ENCODE peak calls at places on chromosomes 6 and 20, in ten cellular contexts. M, L, A, Z, J, C, F, Y, I and K are unnamed samples.

GRCh38 chr6:128068110-128068460 is 167.2 kb upstream of the THEMIS start:
- DNase-seq in M (no peak), L (peak; percentile 34), A (no peak), Z (no peak), J (no peak), C (no peak), F (no peak), Y (no peak), I (peak; percentile 32), K (no peak)

GRCh38 chr6:125206389-125206788 is 52.8 kb downstream of the TPD52L1 start:
- DNase-seq in M (no peak), L (no peak), A (no peak), Z (no peak), J (no peak), C (no peak), F (no peak), Y (no peak), I (no peak), K (no peak)

GRCh38 chr6:90261801-90262200 is 34.8 kb downstream of the BACH2 start:
- DNase-seq in M (no peak), L (no peak), A (no peak), Z (no peak), J (no peak), C (no peak), F (no peak), Y (no peak), I (no peak), K (no peak)

GRCh38 chr6:72363844-72364740 is 257.8 kb upstream of the KCNQ5 start:
- DNase-seq in M (no peak), L (no peak), A (no peak), Z (peak; percentile 56), J (no peak), C (no peak), F (no peak), Y (peak; percentile 96), I (no peak), K (no peak)

GRCh38 chr6:168828800-168829199 is 387.8 kb downstream of the SMOC2 start:
- DNase-seq in M (no peak), L (no peak), A (no peak), Z (no peak), J (no peak), C (no peak), F (no peak), Y (peak; percentile 68), I (no peak), K (no peak)

GRCh38 chr6:90000864-90001731 is 106.8 kb downstream of the GJA10 start:
- DNase-seq in M (no peak), L (no peak), A (peak; percentile 73), Z (no peak), J (no peak), C (no peak), F (no peak), Y (no peak), I (no peak), K (no peak)

GRCh38 chr20:43662943-43663655 is 3.8 kb upstream of the MYBL2 start:
- DNase-seq in M (no peak), L (no peak), A (no peak), Z (no peak), J (no peak), C (no peak), F (no peak), Y (no peak), I (no peak), K (no peak)

GRCh38 chr6:24205020-24205492 is 79.0 kb downstream of the NRSN1 start:
- DNase-seq in M (no peak), L (no peak), A (peak; percentile 7), Z (no peak), J (no peak), C (no peak), F (no peak), Y (peak; percentile 44), I (peak; percentile 59), K (peak; percentile 15)

GRCh38 chr6:125097186-125097585 is 56.4 kb upstream of the TPD52L1 start:
- DNase-seq in M (no peak), L (no peak), A (no peak), Z (no peak), J (no peak), C (no peak), F (no peak), Y (no peak), I (no peak), K (no peak)

GRCh38 chr6:108589244-108589730 is 28.6 kb downstream of the FOXO3 start:
- DNase-seq in M (no peak), L (peak; percentile 82), A (no peak), Z (no peak), J (peak; percentile 84), C (no peak), F (no peak), Y (peak; percentile 76), I (peak; percentile 15), K (no peak)